ENCODE peak calls at places on chromosomes 2 and 18, in seven cellular contexts. P, J, F, K, L, O and U are unnamed samples.

GRCh38 chr18:10497350-10497749 is 28.5 kb upstream of the NAPG start:
- DNase-seq in K (no peak), J (no peak), O (no peak), F (no peak), P (no peak), L (no peak), U (no peak)

GRCh38 chr18:62323483-62324354 is 1.4 kb upstream of the TNFRSF11A start:
- DNase-seq in J (no peak), P (no peak), O (no peak), L (no peak), F (no peak), K (peak), U (no peak)

GRCh38 chr2:181751266-181752030 is 71.1 kb upstream of the NEUROD1 start:
- DNase-seq in L (no peak), F (no peak), K (no peak), O (no peak), J (no peak), P (no peak), U (no peak)

GRCh38 chr2:226558418-226558817 is 241.2 kb downstream of the IRS1 start:
- DNase-seq in J (no peak), O (no peak), K (no peak), P (no peak), F (no peak), L (no peak), U (no peak)

GRCh38 chr18:76592981-76593381 is 97.9 kb upstream of the ZNF516 start:
- DNase-seq in F (no peak), L (no peak), J (no peak), P (no peak), O (no peak), K (no peak), U (no peak)

GRCh38 chr2:54464334-54464733 is 8.2 kb downstream of the SPTBN1 start:
- DNase-seq in P (no peak), O (no peak), K (no peak), F (no peak), L (no peak), J (no peak), U (no peak)

GRCh38 chr2:111119004-111119846 is 1.5 kb upstream of the BCL2L11 start:
- DNase-seq in O (peak), F (no peak), P (no peak), K (no peak), J (no peak), L (peak), U (peak)

GRCh38 chr2:105431367-105432088 is 32.7 kb upstream of the FHL2 start:
- DNase-seq in K (no peak), L (no peak), O (no peak), P (no peak), F (no peak), J (no peak), U (no peak)

GRCh38 chr18:48336332-48336731 is 72.9 kb downstream of the ZBTB7C start:
- DNase-seq in L (no peak), F (no peak), K (peak), J (no peak), P (no peak), O (no peak), U (no peak)

GRCh38 chr2:105539331-105539730 is 140.5 kb upstream of the FHL2 start:
- DNase-seq in F (no peak), P (no peak), K (no peak), J (no peak), O (no peak), L (no peak), U (no peak)

GRCh38 chr18:45817533-45817932 is 7.9 kb upstream of the SIGLEC15 start:
- DNase-seq in L (no peak), P (no peak), O (no peak), F (no peak), J (no peak), K (no peak), U (no peak)

GRCh38 chr2:159083601-159084000 is 115.2 kb downstream of the TANC1 start:
- DNase-seq in L (no peak), J (no peak), K (no peak), O (no peak), P (no peak), F (no peak), U (no peak)

GRCh38 chr2:61620244-61621159 is 82.3 kb upstream of the XPO1 start:
- DNase-seq in O (no peak), L (no peak), J (peak), F (no peak), P (no peak), K (peak), U (no peak)

GRCh38 chr2:191650896-191651773 is 26.8 kb upstream of the NABP1 start:
- DNase-seq in P (no peak), K (no peak), L (no peak), O (no peak), J (no peak), F (no peak), U (no peak)

GRCh38 chr2:71947809-71948208 is 199.9 kb downstream of the CYP26B1 start:
- DNase-seq in K (no peak), J (no peak), F (no peak), P (no peak), O (no peak), L (peak), U (no peak)

GRCh38 chr2:114316532-114317300 is 125.7 kb upstream of the DPP10 start:
- DNase-seq in P (no peak), F (no peak), K (no peak), J (no peak), O (no peak), L (no peak), U (no peak)

GRCh38 chr2:110095994-110096633 is 19.5 kb downstream of the MALL start:
- DNase-seq in P (no peak), K (no peak), O (no peak), J (no peak), L (no peak), F (no peak), U (peak)

GRCh38 chr2:955829-956731 is 5.4 kb downstream of the SNTG2 start:
- DNase-seq in K (no peak), J (no peak), P (no peak), F (no peak), O (no peak), L (no peak), U (no peak)

GRCh38 chr2:154439156-154439555 is 259.3 kb upstream of the KCNJ3 start:
- DNase-seq in L (no peak), P (no peak), O (no peak), F (peak), J (no peak), K (peak), U (no peak)

GRCh38 chr2:134934150-134934549 is 15.5 kb downstream of the CCNT2 start:
- DNase-seq in F (no peak), J (no peak), L (no peak), K (no peak), P (no peak), O (no peak), U (no peak)

GRCh38 chr2:202051499-202052161 is 18.0 kb downstream of the FZD7 start:
- DNase-seq in P (no peak), O (no peak), K (no peak), F (peak), J (no peak), L (no peak), U (no peak)

GRCh38 chr18:55491606-55492005 is 96.4 kb downstream of the TCF4 start:
- DNase-seq in F (no peak), P (no peak), O (no peak), K (no peak), J (no peak), L (no peak), U (no peak)

GRCh38 chr2:121429119-121429903 is 101.4 kb upstream of the RNU4ATAC start:
- DNase-seq in P (no peak), J (peak), L (no peak), O (no peak), K (no peak), F (no peak), U (no peak)

GRCh38 chr2:19256239-19256638 is 102.2 kb downstream of the OSR1 start:
- DNase-seq in L (no peak), K (no peak), O (no peak), F (no peak), P (no peak), J (peak), U (no peak)

GRCh38 chr18:45282101-45282812 is 333.0 kb upstream of the SLC14A2 start:
- DNase-seq in K (peak), J (no peak), L (no peak), P (no peak), F (no peak), O (no peak), U (no peak)

GRCh38 chr18:48767090-48767670 is 183.6 kb downstream of the SMAD7 start:
- DNase-seq in J (no peak), O (no peak), L (no peak), P (no peak), F (no peak), K (no peak), U (no peak)

GRCh38 chr2:100265226-100265625 is 57.1 kb downstream of the LONRF2 start:
- DNase-seq in O (no peak), F (no peak), J (no peak), K (no peak), L (no peak), P (no peak), U (no peak)

GRCh38 chr18:12990128-12990485 is 1.1 kb upstream of the CEP192 start:
- DNase-seq in F (no peak), J (no peak), O (no peak), P (no peak), L (peak), K (peak), U (no peak)

GRCh38 chr2:73072416-73072815 is 904 bp upstream of the SFXN5 start:
- DNase-seq in P (no peak), K (no peak), J (no peak), L (no peak), F (no peak), O (no peak), U (no peak)

GRCh38 chr2:22329097-22329716 is 1055.8 kb upstream of the KLHL29 start:
- DNase-seq in O (no peak), P (no peak), L (no peak), F (no peak), K (no peak), J (no peak), U (no peak)

GRCh38 chr2:120620025-120620793 is 115.5 kb upstream of the GLI2 start:
- DNase-seq in K (no peak), O (no peak), P (no peak), L (no peak), F (no peak), J (peak), U (no peak)

GRCh38 chr2:170155022-170155722 is 22.8 kb upstream of the MYO3B start:
- DNase-seq in L (no peak), J (no peak), O (no peak), P (no peak), K (peak), F (no peak), U (no peak)

GRCh38 chr18:77899972-77900754 is 650.5 kb downstream of the GALR1 start:
- DNase-seq in P (peak), K (no peak), F (peak), O (peak), L (peak), J (no peak), U (peak)

GRCh38 chr2:74514368-74515270 is at the start of gene TLX2:
- DNase-seq in F (no peak), L (no peak), J (no peak), K (no peak), O (no peak), P (no peak), U (no peak)